ENCODE peak calls at places on chromosomes 13 and 19, in six cellular contexts. F is IMR-90, C is SK-N-SH, N is fibroblast of lung, G is GM23248, R is kidney. L is an unnamed sample.

GRCh38 chr19:5470264-5470671 is 15.1 kb downstream of the ZNRF4 start:
- DNase-seq in F (no peak), C (no peak), N (no peak), G (no peak), R (no peak), L (no peak)

GRCh38 chr19:28475525-28475924 is 737.4 kb downstream of the UQCRFS1 start:
- DNase-seq in F (no peak), C (no peak), N (peak), G (no peak), R (no peak), L (no peak)

GRCh38 chr19:19480688-19481087 is 34.7 kb downstream of the TSSK6 start:
- DNase-seq in F (no peak), C (no peak), N (peak), G (no peak), R (no peak), L (no peak)

GRCh38 chr13:111531505-111531904 is 211.1 kb downstream of the TEX29 start:
- DNase-seq in F (peak), C (no peak), N (no peak), G (peak), R (no peak), L (peak)

GRCh38 chr13:58977085-58977484 is 1186.6 kb downstream of the DIAPH3 start:
- DNase-seq in F (no peak), C (no peak), N (no peak), G (no peak), R (no peak), L (no peak)

GRCh38 chr19:30620354-30620753 is 248.2 kb downstream of the ZNF536 start:
- DNase-seq in F (no peak), C (no peak), N (no peak), G (no peak), R (no peak), L (no peak)

GRCh38 chr19:55452381-55453325 is 8.8 kb downstream of the ISOC2 start:
- DNase-seq in F (peak), C (peak), N (peak), G (peak), R (peak), L (peak)

GRCh38 chr13:39818953-39819352 is 163.5 kb downstream of the COG6 start:
- DNase-seq in F (peak), C (no peak), N (peak), G (no peak), R (no peak), L (no peak)

GRCh38 chr19:41928754-41929535 is 696 bp upstream of the ERFL start:
- DNase-seq in F (no peak), C (no peak), N (no peak), G (no peak), R (no peak), L (no peak)

GRCh38 chr13:20058476-20058875 is 99.9 kb downstream of the ZMYM2 start:
- DNase-seq in F (no peak), C (no peak), N (no peak), G (no peak), R (no peak), L (no peak)

GRCh38 chr13:87057807-87058520 is 613.2 kb upstream of the SLITRK5 start:
- DNase-seq in F (peak), C (no peak), N (no peak), G (peak), R (no peak), L (no peak)

GRCh38 chr13:113932060-113932459 is 41.8 kb downstream of the C13orf46 start:
- DNase-seq in F (no peak), C (no peak), N (no peak), G (no peak), R (peak), L (no peak)

GRCh38 chr13:91153372-91153771 is 194.1 kb upstream of the MIR17HG start:
- DNase-seq in F (no peak), C (no peak), N (peak), G (no peak), R (no peak), L (no peak)

GRCh38 chr19:50026550-50026906 is 723 bp downstream of the ZNF473 start:
- DNase-seq in F (no peak), C (no peak), N (no peak), G (no peak), R (no peak), L (no peak)
- H3K9ac ChIP-seq in F (no peak), C (peak), N (no peak), G (peak), R (no peak), L (peak)

GRCh38 chr19:4258181-4258580 is 11.3 kb downstream of the YJU2 start:
- DNase-seq in F (no peak), C (no peak), N (no peak), G (no peak), R (no peak), L (no peak)
- H3K9ac ChIP-seq in F (no peak), C (no peak), N (no peak), G (no peak), R (no peak), L (no peak)

GRCh38 chr19:46349311-46349993 is 2.6 kb downstream of the PPP5C start:
- DNase-seq in F (no peak), C (no peak), N (no peak), G (no peak), R (no peak), L (no peak)
- H3K9ac ChIP-seq in F (no peak), C (no peak), N (no peak), G (no peak), R (no peak), L (no peak)

GRCh38 chr19:3359850-3360493 is 6.4 kb upstream of the NFIC start:
- DNase-seq in F (no peak), C (peak), N (peak), G (peak), R (no peak), L (peak)
- H3K9ac ChIP-seq in F (peak), C (peak), N (peak), G (peak), R (peak), L (peak)

GRCh38 chr19:53865523-53865917 is 2.2 kb upstream of the MYADM start:
- DNase-seq in F (no peak), C (no peak), N (no peak), G (peak), R (no peak), L (no peak)
- H3K9ac ChIP-seq in F (peak), C (peak), N (no peak), G (peak), R (no peak), L (peak)

GRCh38 chr19:43634516-43634876 is 5.2 kb downstream of the CADM4 start:
- DNase-seq in F (no peak), C (no peak), N (no peak), G (no peak), R (no peak), L (no peak)
- H3K9ac ChIP-seq in F (no peak), C (no peak), N (peak), G (no peak), R (peak), L (no peak)

DNA sequence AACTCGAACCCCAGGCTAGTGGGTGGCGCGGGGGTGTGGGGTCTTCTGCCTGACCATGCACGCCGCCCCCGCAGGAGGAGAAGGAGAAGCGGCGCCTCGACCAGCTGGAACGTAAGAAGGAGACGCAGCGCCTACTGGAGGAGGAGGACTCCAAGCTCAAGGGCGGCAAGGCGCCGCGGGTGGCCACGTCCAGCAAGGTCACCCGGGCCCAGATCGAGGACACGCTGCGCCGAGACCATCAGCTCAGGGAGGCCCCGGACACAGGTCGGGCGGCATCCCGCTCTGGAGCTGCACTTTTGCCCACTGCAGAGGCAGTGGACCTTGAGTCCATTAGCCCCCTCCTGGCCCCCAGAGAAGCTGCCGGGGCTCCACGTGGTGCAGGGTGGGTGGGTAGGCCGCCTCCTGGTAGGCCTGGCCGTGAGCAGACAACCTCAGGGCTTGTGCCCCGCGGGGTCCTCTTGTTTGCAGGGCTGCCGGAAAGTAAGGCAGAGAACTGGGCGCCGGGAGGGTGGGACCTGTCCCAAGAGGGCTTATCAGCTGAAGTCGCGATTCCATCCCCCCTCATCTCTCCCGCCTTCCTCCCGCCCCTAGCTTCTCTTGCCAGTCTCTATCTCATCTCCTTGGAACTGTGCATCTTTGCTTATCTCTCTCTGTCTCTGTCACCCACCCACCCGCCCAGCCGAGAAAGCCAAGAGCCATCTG is 9.9 kb downstream of the CCDC124 start:
- DNase-seq in F (no peak), C (no peak), N (no peak), G (no peak), R (peak), L (no peak)
- H3K9ac ChIP-seq in F (no peak), C (no peak), N (no peak), G (no peak), R (no peak), L (no peak)

DNA sequence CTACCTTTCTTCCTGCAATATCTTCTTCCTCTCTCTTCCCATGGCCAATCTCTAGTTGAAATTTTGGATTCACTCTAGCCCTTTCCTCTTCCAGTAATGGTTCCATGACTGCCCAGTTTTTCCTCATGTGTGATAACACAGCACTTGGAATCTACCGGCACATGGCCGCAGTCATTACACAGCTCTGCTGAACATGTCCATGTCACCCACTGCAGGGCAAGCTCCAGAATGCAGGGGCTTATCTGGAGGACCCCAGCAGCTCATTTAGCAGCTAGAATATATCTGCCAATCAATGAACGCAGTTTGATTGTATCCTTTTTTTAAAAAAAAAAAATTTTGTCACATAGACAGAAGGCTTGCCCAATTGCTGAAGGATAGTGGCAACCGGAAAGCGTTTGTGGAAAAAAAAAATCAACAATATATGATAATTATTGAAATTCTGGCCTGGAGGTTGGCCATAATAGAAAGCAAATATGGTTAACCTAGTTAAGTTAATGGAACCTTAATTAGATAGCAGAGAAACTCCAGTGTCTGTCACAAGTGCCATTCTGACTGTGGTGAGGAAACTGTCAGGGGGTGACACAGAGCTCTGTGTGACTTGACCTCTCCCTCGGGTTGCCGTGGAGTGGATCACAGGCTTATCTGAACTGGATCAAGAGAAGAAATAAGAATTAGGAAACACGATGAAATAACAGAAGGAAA is 426.7 kb downstream of the LIG4 start:
- DNase-seq in F (no peak), C (peak), N (no peak), G (no peak), R (no peak), L (no peak)
- H3K9ac ChIP-seq in F (no peak), C (no peak), N (no peak), G (no peak), R (no peak), L (no peak)